ENCODE peak calls at places on chromosomes 7 and 10, in eight cellular contexts. U is NCI-H1436; Y is NCI-H1092 treated with DMSO at 0.1 percent for 48 hours; A is mucosa of descending colon; M is posterior vena cava; V is stimulated activated CD4-positive, alpha-beta T cell treated with anti-CD3 and anti-CD28 coated beads, Interleukin-4, amount 100 ng/mL, for 24 hours; W is HFF-Myc; T is ELR. Q is an unnamed sample.
A peak's percentile ranks its signal among the peaks of the same experiment; 100 is the strongest.

GRCh38 chr10:128386231-128386630 is 260.0 kb upstream of the MKI67 start:
- DNase-seq in W (no peak), Y (no peak), V (no peak), T (no peak), U (no peak), M (no peak), A (no peak), Q (no peak)

GRCh38 chr7:113085781-113086390 is 741 bp downstream of the GPR85 start:
- DNase-seq in V (no peak), U (no peak), Y (peak; percentile 44), T (peak; percentile 54), M (no peak), W (no peak), A (no peak), Q (no peak)

GRCh38 chr10:123459371-123460224 is 206.6 kb upstream of the GPR26 start:
- DNase-seq in T (no peak), M (no peak), Y (peak; percentile 24), U (peak; percentile 79), V (no peak), A (no peak), W (no peak), Q (no peak)

GRCh38 chr7:141421306-141421705 is 129.9 kb upstream of the AGK start:
- DNase-seq in V (no peak), A (no peak), W (no peak), T (no peak), M (no peak), U (no peak), Y (no peak), Q (no peak)

GRCh38 chr10:32142646-32143045 is 86.4 kb upstream of the KIF5B start:
- DNase-seq in U (no peak), W (no peak), M (no peak), T (peak; percentile 27), A (no peak), Y (no peak), V (no peak), Q (no peak)

GRCh38 chr7:101880536-101881443 is 63.4 kb downstream of the CUX1 start:
- DNase-seq in Y (no peak), V (no peak), U (no peak), A (no peak), W (no peak), M (peak; percentile 54), T (peak; percentile 40), Q (no peak)

GRCh38 chr7:31758770-31759169 is 71.8 kb downstream of the PPP1R17 start:
- DNase-seq in M (no peak), A (no peak), W (no peak), V (no peak), U (no peak), T (no peak), Y (no peak), Q (no peak)

GRCh38 chr7:63047061-63047460 is 951.6 kb upstream of the ZNF722 start:
- DNase-seq in W (no peak), A (no peak), Y (no peak), T (no peak), V (no peak), U (no peak), M (no peak), Q (no peak)

GRCh38 chr10:31961675-31962074 is 33.0 kb upstream of the ARHGAP12 start:
- DNase-seq in Y (no peak), T (peak; percentile 93), A (no peak), V (no peak), W (peak; percentile 39), U (no peak), M (no peak), Q (no peak)

GRCh38 chr7:52500796-52501195 is 534.6 kb upstream of the POM121L12 start:
- DNase-seq in M (no peak), W (no peak), V (no peak), U (no peak), A (no peak), Y (no peak), T (no peak), Q (no peak)

GRCh38 chr10:125370578-125370977 is 210.2 kb upstream of the CTBP2 start:
- DNase-seq in T (no peak), W (no peak), M (no peak), A (peak; percentile 4), U (no peak), Y (no peak), V (no peak), Q (no peak)

GRCh38 chr10:128322106-128322505 is 195.9 kb upstream of the MKI67 start:
- DNase-seq in V (no peak), A (no peak), U (no peak), M (no peak), W (no peak), Y (no peak), T (no peak), Q (no peak)

GRCh38 chr7:90261441-90261840 is 16.5 kb downstream of the CFAP69 start:
- DNase-seq in T (no peak), V (no peak), W (no peak), A (no peak), U (no peak), Y (no peak), M (no peak), Q (no peak)

GRCh38 chr7:509426-509825 is 10.2 kb downstream of the PDGFA start:
- DNase-seq in M (peak; percentile 64), U (no peak), W (no peak), Y (no peak), A (no peak), T (no peak), V (no peak), Q (peak; percentile 24)

GRCh38 chr10:101065479-101066145 is 3.8 kb downstream of the KAZALD1 start:
- DNase-seq in A (peak; percentile 41), M (no peak), W (no peak), Y (no peak), V (no peak), U (no peak), T (peak; percentile 34), Q (no peak)

GRCh38 chr10:14397069-14397468 is 66.3 kb upstream of the FRMD4A start:
- DNase-seq in W (peak; percentile 94), V (no peak), M (peak; percentile 90), U (no peak), T (peak; percentile 97), Y (no peak), A (peak; percentile 5), Q (peak; percentile 64)

Q was measured in lower lobe of right lung.